ENCODE peak calls at places on chromosomes 3 and 15, in four cellular contexts. H is transverse colon, Z is breast epithelium, F is heart left ventricle. J is an unnamed sample. For H3K36me3, the result is how much of the 10 kb centered on the place peaks cover.

GRCh38 chr15:92845109-92845508 is 55.0 kb upstream of the CHD2 start:
- DNase-seq in H (no peak), Z (no peak), F (no peak), J (no peak)

GRCh38 chr3:129602309-129602708 is 4.2 kb downstream of the PLXND1 start:
- DNase-seq in H (no peak), Z (no peak), F (peak), J (no peak)

GRCh38 chr3:61821823-61822251 is 260.5 kb downstream of the PTPRG start:
- DNase-seq in H (no peak), Z (no peak), F (no peak), J (no peak)

GRCh38 chr15:57118013-57118799 is 199.8 kb downstream of the TCF12 start:
- DNase-seq in H (no peak), Z (no peak), F (no peak), J (no peak)

GRCh38 chr3:154137036-154137435 is 15.8 kb downstream of the ARHGEF26 start:
- DNase-seq in H (no peak), Z (no peak), F (no peak), J (no peak)

GRCh38 chr3:158718490-158719170 is 13.6 kb downstream of the RARRES1 start:
- DNase-seq in H (peak), Z (no peak), F (no peak), J (no peak)

GRCh38 chr3:187714404-187714979 is 12.1 kb upstream of the RTP2 start:
- DNase-seq in H (peak), Z (peak), F (peak), J (peak)

GRCh38 chr3:39531681-39532080 is 64.2 kb downstream of the MOBP start:
- DNase-seq in H (no peak), Z (no peak), F (no peak), J (no peak)

GRCh38 chr3:132079150-132079549 is 44.3 kb upstream of the CPNE4 start:
- DNase-seq in H (no peak), Z (no peak), F (no peak), J (no peak)

GRCh38 chr15:97978408-97979130 is 18.1 kb downstream of the ARRDC4 start:
- DNase-seq in H (no peak), Z (no peak), F (no peak), J (no peak)

GRCh38 chr3:37054370-37054769 is 61.1 kb downstream of the MLH1 start:
- DNase-seq in H (no peak), Z (no peak), F (no peak), J (no peak)

GRCh38 chr15:67700023-67700422 is 125.3 kb upstream of the SKOR1 start:
- DNase-seq in H (no peak), Z (no peak), F (no peak), J (no peak)

GRCh38 chr3:137121704-137122314 is 164.0 kb downstream of the IL20RB start:
- DNase-seq in H (peak), Z (no peak), F (peak), J (no peak)

GRCh38 chr3:73740041-73740440 is 115.3 kb upstream of the PDZRN3 start:
- DNase-seq in H (no peak), Z (no peak), F (no peak), J (no peak)

GRCh38 chr15:92574566-92574965 is 81.0 kb downstream of the FAM174B start:
- DNase-seq in H (no peak), Z (no peak), F (no peak), J (no peak)

GRCh38 chr3:190425833-190426232 is 23.9 kb downstream of the TMEM207 start:
- DNase-seq in H (no peak), Z (no peak), F (no peak), J (no peak)

GRCh38 chr15:29107291-29107890 is 162.2 kb downstream of the NSMCE3 start:
- DNase-seq in H (no peak), Z (no peak), F (peak), J (no peak)

GRCh38 chr15:78396976-78397375 is 41.0 kb upstream of the IREB2 start:
- DNase-seq in H (peak), Z (peak), F (peak), J (peak)

GRCh38 chr15:33864360-33865075 is 103.8 kb upstream of the CHRM5 start:
- DNase-seq in H (no peak), Z (no peak), F (no peak), J (no peak)

GRCh38 chr15:58331903-58332675 is 99.7 kb upstream of the LIPC start:
- DNase-seq in H (peak), Z (peak), F (peak), J (peak)

GRCh38 chr15:78642341-78642740 is 1.3 kb upstream of the CHRNB4 start:
- DNase-seq in H (no peak), Z (no peak), F (peak), J (no peak)

GRCh38 chr3:148606979-148607378 is 90.7 kb upstream of the AGTR1 start:
- DNase-seq in H (peak), Z (no peak), F (no peak), J (no peak)

GRCh38 chr3:126433496-126434263 is 39.0 kb downstream of the CFAP100 start:
- DNase-seq in H (no peak), Z (peak), F (peak), J (no peak)

GRCh38 chr3:24493951-24494615 is 567 bp downstream of the THRB start:
- DNase-seq in H (peak), Z (peak), F (peak), J (peak)

GRCh38 chr3:173588547-173588946 is 191.0 kb downstream of the NLGN1 start:
- DNase-seq in H (no peak), Z (no peak), F (no peak), J (no peak)

GRCh38 chr3:134029256-134029733 is 430 bp downstream of the SLCO2A1 start:
- DNase-seq in H (no peak), Z (no peak), F (no peak), J (no peak)

GRCh38 chr3:50502584-50503423 is 630 bp downstream of the CACNA2D2 start:
- DNase-seq in H (no peak), Z (no peak), F (no peak), J (no peak)

GRCh38 chr3:129867506-129868124 is 25.9 kb downstream of the TMCC1 start:
- DNase-seq in H (no peak), Z (no peak), F (no peak), J (no peak)

GRCh38 chr3:135310317-135310716 is 515.3 kb downstream of the EPHB1 start:
- DNase-seq in H (no peak), Z (no peak), F (no peak), J (no peak)

GRCh38 chr3:51718547-51719412 is 11.9 kb downstream of the GRM2 start:
- DNase-seq in H (peak), Z (no peak), F (peak), J (no peak)

GRCh38 chr3:288383-288782 is 91.8 kb downstream of the CHL1 start:
- DNase-seq in H (no peak), Z (no peak), F (no peak), J (no peak)

GRCh38 chr3:55006277-55006676 is 78.4 kb upstream of the LRTM1 start:
- DNase-seq in H (no peak), Z (no peak), F (no peak), J (no peak)

GRCh38 chr15:67781907-67782559 is 43.3 kb upstream of the SKOR1 start:
- DNase-seq in H (no peak), Z (no peak), F (no peak), J (no peak)

GRCh38 chr3:49013738-49014660 is 4.4 kb downstream of the DALRD3 start:
- DNase-seq in H (peak), Z (no peak), F (peak), J (no peak)

GRCh38 chr15:70214266-70214665 is 116.5 kb upstream of the TLE3 start:
- DNase-seq in H (no peak), Z (no peak), F (no peak), J (no peak)

GRCh38 chr15:67746450-67746849 is 78.9 kb upstream of the SKOR1 start:
- DNase-seq in H (no peak), Z (no peak), F (no peak), J (no peak)

GRCh38 chr3:149541091-149541491 is 66.6 kb downstream of the TM4SF4 start:
- DNase-seq in H (no peak), Z (no peak), F (no peak), J (no peak)

DNA sequence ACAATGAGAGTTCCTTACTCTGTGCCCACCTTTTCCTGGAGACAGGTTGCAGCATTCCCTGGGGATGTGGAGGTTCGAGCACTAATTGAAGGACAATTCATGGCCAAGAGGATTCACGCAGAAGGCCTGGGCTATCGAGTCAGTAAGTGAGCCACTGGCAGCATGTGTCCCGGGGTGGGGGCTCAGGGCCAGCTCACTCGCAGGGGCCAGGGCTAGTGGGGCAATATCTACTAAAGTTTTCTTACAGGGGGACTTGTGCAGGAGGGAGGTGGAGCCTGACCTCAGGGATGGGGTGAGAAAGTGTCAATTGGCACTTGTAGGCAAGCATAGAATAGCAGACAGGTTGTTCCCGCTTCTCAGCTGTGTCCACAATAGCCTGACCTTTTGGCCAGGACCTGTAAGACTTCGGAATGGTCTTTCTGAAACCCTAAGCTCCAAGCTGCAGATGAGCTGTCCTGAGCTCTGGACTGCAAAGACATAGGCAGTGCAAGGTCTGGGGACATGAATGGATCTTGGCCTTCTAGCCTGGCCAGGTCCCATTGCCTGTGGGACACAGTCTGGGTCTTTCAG is 32.7 kb downstream of the XYLB start:
- DNase-seq in H (no peak), Z (no peak), F (no peak), J (no peak)
- H3K36me3 ChIP-seq in H (under half), Z (under half), F (under half), J (under half)

GRCh38 chr15:101391431-101391830 is 96.4 kb upstream of the SNRPA1 start:
- DNase-seq in H (peak), Z (no peak), F (no peak), J (no peak)

GRCh38 chr15:101390462-101390861 is 95.4 kb upstream of the SNRPA1 start:
- DNase-seq in H (no peak), Z (no peak), F (no peak), J (no peak)

GRCh38 chr15:101389362-101389761 is 94.3 kb upstream of the SNRPA1 start:
- DNase-seq in H (no peak), Z (no peak), F (no peak), J (no peak)

GRCh38 chr15:101388046-101388445 is 93.0 kb upstream of the SNRPA1 start:
- DNase-seq in H (no peak), Z (no peak), F (no peak), J (no peak)

DNA sequence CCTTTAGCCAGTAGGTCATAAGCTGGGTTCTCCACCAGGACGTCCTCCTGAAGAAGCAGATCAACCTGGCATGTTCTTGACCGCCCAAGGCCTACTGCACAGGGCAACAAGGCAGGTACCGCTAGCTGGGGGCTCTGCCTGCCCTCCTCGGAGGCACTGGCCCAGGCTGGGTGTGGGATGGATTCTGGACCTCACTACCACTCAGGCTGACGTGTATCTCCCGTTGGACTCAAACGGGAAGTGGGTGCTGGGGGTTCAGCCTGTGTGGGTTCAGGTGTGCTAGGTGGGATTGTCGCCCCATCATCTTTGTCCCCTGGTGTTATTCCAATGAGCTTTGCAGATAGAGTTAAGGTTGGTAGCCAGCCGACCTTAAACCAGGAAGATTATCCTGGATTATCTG is 95.0 kb upstream of the SNRPA1 start:
- DNase-seq in H (peak), Z (no peak), F (no peak), J (no peak)
- H3K36me3 ChIP-seq in H (under half), Z (under half), F (under half), J (under half)

GRCh38 chr3:105759442-105760078 is 109.3 kb downstream of the CBLB start:
- DNase-seq in H (no peak), Z (no peak), F (no peak), J (no peak)
- H3K36me3 ChIP-seq in H (under half), Z (under half), F (under half), J (under half)

DNA sequence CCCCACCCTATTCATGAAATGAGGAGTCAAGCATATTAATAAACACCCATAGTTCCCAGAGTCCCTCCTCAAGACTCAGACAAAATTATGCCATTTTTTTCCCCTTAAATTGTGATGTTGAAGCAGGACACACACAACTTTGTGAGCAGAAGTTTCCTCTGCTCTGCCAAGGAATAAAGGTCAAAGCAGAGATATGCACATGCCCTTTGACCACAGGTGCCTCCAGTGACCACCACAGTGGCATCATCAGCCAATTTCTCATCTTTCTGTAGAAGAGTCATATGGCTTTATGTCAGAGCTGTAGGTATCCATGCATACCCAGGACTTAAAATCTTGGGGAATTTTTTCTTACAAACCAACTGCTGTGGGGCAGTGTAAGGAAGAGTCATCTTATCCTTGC is 304.4 kb upstream of the GADL1 start:
- DNase-seq in H (no peak), Z (no peak), F (no peak), J (no peak)
- H3K36me3 ChIP-seq in H (under half), Z (under half), F (under half), J (under half)